ENCODE peak calls at places on chromosomes 7 and 10, in six cellular contexts. One of them, this sample, is unnamed. For H3K4me1 and H3K36me3, the result is how much of the 10 kb centered on the place peaks cover.

GRCh38 chr10:82399850-82400249 is 524.9 kb downstream of the NRG3 start:
- DNase-seq in heart left ventricle: no peak
- DNase-seq in neuronal stem cell: no peak
- DNase-seq in GM23248: no peak
- DNase-seq in ovary: no peak
- DNase-seq in lower lobe of right lung: no peak
- DNase-seq in this sample: no peak

GRCh38 chr7:128931186-128931798 is 6.4 kb upstream of the IRF5 start:
- DNase-seq in heart left ventricle: no peak
- DNase-seq in neuronal stem cell: no peak
- DNase-seq in GM23248: no peak
- DNase-seq in ovary: no peak
- DNase-seq in lower lobe of right lung: no peak
- DNase-seq in this sample: no peak

GRCh38 chr10:12729885-12730284 is 271.6 kb downstream of the CCDC3 start:
- DNase-seq in heart left ventricle: no peak
- DNase-seq in neuronal stem cell: no peak
- DNase-seq in GM23248: no peak
- DNase-seq in ovary: no peak
- DNase-seq in lower lobe of right lung: no peak
- DNase-seq in this sample: no peak

GRCh38 chr7:43650457-43651052 is 67.6 kb downstream of the STK17A start:
- DNase-seq in heart left ventricle: no peak
- DNase-seq in neuronal stem cell: no peak
- DNase-seq in GM23248: peak
- DNase-seq in ovary: no peak
- DNase-seq in lower lobe of right lung: no peak
- DNase-seq in this sample: no peak

GRCh38 chr10:60389413-60390009 is at the start of gene ANK3:
- DNase-seq in heart left ventricle: no peak
- DNase-seq in neuronal stem cell: no peak
- DNase-seq in GM23248: no peak
- DNase-seq in ovary: no peak
- DNase-seq in lower lobe of right lung: no peak
- DNase-seq in this sample: no peak

GRCh38 chr7:87474533-87475358 is 734 bp downstream of the ABCB4 start:
- DNase-seq in heart left ventricle: peak
- DNase-seq in neuronal stem cell: no peak
- DNase-seq in GM23248: peak
- DNase-seq in ovary: no peak
- DNase-seq in lower lobe of right lung: no peak
- DNase-seq in this sample: peak

GRCh38 chr10:30529373-30529998 is 95.5 kb downstream of the MAP3K8 start:
- DNase-seq in heart left ventricle: peak
- DNase-seq in neuronal stem cell: no peak
- DNase-seq in GM23248: no peak
- DNase-seq in ovary: peak
- DNase-seq in lower lobe of right lung: peak
- DNase-seq in this sample: peak

GRCh38 chr7:22194633-22195273 is 162.2 kb downstream of the RAPGEF5 start:
- DNase-seq in heart left ventricle: no peak
- DNase-seq in neuronal stem cell: no peak
- DNase-seq in GM23248: no peak
- DNase-seq in ovary: no peak
- DNase-seq in lower lobe of right lung: no peak
- DNase-seq in this sample: no peak

GRCh38 chr10:47175181-47176080 is 124.6 kb upstream of the GDF10 start:
- DNase-seq in heart left ventricle: no peak
- DNase-seq in neuronal stem cell: peak
- DNase-seq in GM23248: no peak
- DNase-seq in ovary: no peak
- DNase-seq in lower lobe of right lung: no peak
- DNase-seq in this sample: no peak

GRCh38 chr7:12235970-12236369 is 24.9 kb downstream of the TMEM106B start:
- DNase-seq in heart left ventricle: no peak
- DNase-seq in neuronal stem cell: no peak
- DNase-seq in GM23248: no peak
- DNase-seq in ovary: no peak
- DNase-seq in lower lobe of right lung: no peak
- DNase-seq in this sample: no peak

GRCh38 chr10:54940418-54940817 is 139.4 kb upstream of the PCDH15 start:
- DNase-seq in heart left ventricle: no peak
- DNase-seq in neuronal stem cell: no peak
- DNase-seq in GM23248: no peak
- DNase-seq in ovary: no peak
- DNase-seq in lower lobe of right lung: no peak
- DNase-seq in this sample: no peak

GRCh38 chr10:44415121-44415520 is 30.2 kb upstream of the CXCL12 start:
- DNase-seq in heart left ventricle: no peak
- DNase-seq in neuronal stem cell: no peak
- DNase-seq in GM23248: no peak
- DNase-seq in ovary: no peak
- DNase-seq in lower lobe of right lung: no peak
- DNase-seq in this sample: no peak

GRCh38 chr7:25348066-25348595 is 119.8 kb upstream of the NPVF start:
- DNase-seq in heart left ventricle: no peak
- DNase-seq in neuronal stem cell: no peak
- DNase-seq in GM23248: no peak
- DNase-seq in ovary: no peak
- DNase-seq in lower lobe of right lung: no peak
- DNase-seq in this sample: no peak

GRCh38 chr10:320787-321186 is 185.5 kb downstream of the ZMYND11 start:
- DNase-seq in heart left ventricle: no peak
- DNase-seq in neuronal stem cell: no peak
- DNase-seq in GM23248: no peak
- DNase-seq in ovary: no peak
- DNase-seq in lower lobe of right lung: no peak
- DNase-seq in this sample: no peak

GRCh38 chr10:131982185-131982756 is 548 bp upstream of the BNIP3 start:
- DNase-seq in heart left ventricle: no peak
- DNase-seq in neuronal stem cell: no peak
- DNase-seq in GM23248: peak
- DNase-seq in ovary: no peak
- DNase-seq in lower lobe of right lung: no peak
- DNase-seq in this sample: no peak

GRCh38 chr10:44972874-44973306 is 5.7 kb downstream of the DEPP1 start:
- DNase-seq in heart left ventricle: peak
- DNase-seq in neuronal stem cell: no peak
- DNase-seq in GM23248: no peak
- DNase-seq in ovary: no peak
- DNase-seq in lower lobe of right lung: no peak
- DNase-seq in this sample: no peak

GRCh38 chr10:124125305-124126116 is 32.1 kb upstream of the CHST15 start:
- DNase-seq in heart left ventricle: no peak
- DNase-seq in neuronal stem cell: no peak
- DNase-seq in GM23248: peak
- DNase-seq in ovary: no peak
- DNase-seq in lower lobe of right lung: no peak
- DNase-seq in this sample: peak

GRCh38 chr7:135672560-135673359 is 10.4 kb downstream of the STMP1 start:
- DNase-seq in heart left ventricle: no peak
- DNase-seq in neuronal stem cell: peak
- DNase-seq in GM23248: peak
- DNase-seq in ovary: no peak
- DNase-seq in lower lobe of right lung: no peak
- DNase-seq in this sample: peak

GRCh38 chr10:118151461-118151860 is 104.7 kb upstream of the RAB11FIP2 start:
- DNase-seq in heart left ventricle: no peak
- DNase-seq in neuronal stem cell: no peak
- DNase-seq in GM23248: no peak
- DNase-seq in ovary: no peak
- DNase-seq in lower lobe of right lung: no peak
- DNase-seq in this sample: peak

GRCh38 chr10:118216071-118216470 is 126.1 kb downstream of the FAM204A start:
- DNase-seq in heart left ventricle: no peak
- DNase-seq in neuronal stem cell: no peak
- DNase-seq in GM23248: no peak
- DNase-seq in ovary: no peak
- DNase-seq in lower lobe of right lung: no peak
- DNase-seq in this sample: no peak

GRCh38 chr7:141295367-141295895 is 221.6 kb downstream of the TMEM178B start:
- DNase-seq in heart left ventricle: no peak
- DNase-seq in neuronal stem cell: no peak
- DNase-seq in GM23248: no peak
- DNase-seq in ovary: no peak
- DNase-seq in lower lobe of right lung: no peak
- DNase-seq in this sample: no peak

GRCh38 chr10:127996586-127996985 is 89.7 kb downstream of the PTPRE start:
- DNase-seq in heart left ventricle: peak
- DNase-seq in neuronal stem cell: no peak
- DNase-seq in GM23248: peak
- DNase-seq in ovary: no peak
- DNase-seq in lower lobe of right lung: peak
- DNase-seq in this sample: no peak

GRCh38 chr7:39259391-39260003 is 281.8 kb downstream of the POU6F2 start:
- DNase-seq in heart left ventricle: no peak
- DNase-seq in neuronal stem cell: no peak
- DNase-seq in GM23248: no peak
- DNase-seq in ovary: no peak
- DNase-seq in lower lobe of right lung: no peak
- DNase-seq in this sample: no peak

DNA sequence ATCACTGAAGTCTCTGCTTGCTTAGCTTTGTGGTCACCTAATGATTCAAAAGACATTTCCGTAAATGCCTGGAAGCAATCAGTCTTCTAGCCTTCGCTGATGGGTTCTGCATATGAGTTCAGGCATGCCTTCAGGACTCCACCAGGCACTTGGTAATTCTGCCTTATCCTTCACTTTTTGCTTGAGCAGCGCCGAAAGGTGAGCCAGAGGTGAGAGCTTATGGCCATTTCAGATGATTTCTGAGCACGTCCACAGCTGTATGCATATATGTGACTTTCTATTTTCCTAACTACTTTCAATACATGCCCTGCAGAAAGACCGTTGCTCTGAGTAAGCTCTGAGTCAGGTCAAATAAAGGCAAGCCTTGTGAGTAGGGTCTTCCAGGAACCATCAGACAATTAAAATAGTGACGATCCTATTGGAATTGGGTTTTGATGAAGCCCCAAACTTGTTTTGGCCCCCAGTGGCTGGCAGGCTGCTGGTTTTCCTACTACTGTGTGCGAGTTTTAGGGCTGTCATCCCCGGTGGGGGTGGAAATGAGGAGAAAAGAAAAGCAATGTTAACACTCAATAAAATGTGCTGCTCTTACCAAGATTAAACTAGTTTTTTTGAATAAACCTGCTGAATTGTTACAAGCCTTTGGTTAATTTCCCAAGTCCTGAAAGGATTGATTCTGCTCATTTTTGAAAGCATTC is 154.4 kb upstream of the AKR1E2 start:
- DNase-seq in heart left ventricle: no peak
- DNase-seq in neuronal stem cell: no peak
- DNase-seq in GM23248: peak
- DNase-seq in ovary: no peak
- DNase-seq in lower lobe of right lung: no peak
- DNase-seq in this sample: no peak
- H3K4me3 ChIP-seq in heart left ventricle: no peak
- H3K4me3 ChIP-seq in neuronal stem cell: no peak
- H3K4me3 ChIP-seq in GM23248: peak
- H3K4me3 ChIP-seq in ovary: no peak
- H3K4me3 ChIP-seq in lower lobe of right lung: no peak
- H3K4me3 ChIP-seq in this sample: no peak

GRCh38 chr10:35390843-35391152 is 54.5 kb downstream of the CCNY start:
- DNase-seq in heart left ventricle: no peak
- DNase-seq in neuronal stem cell: no peak
- DNase-seq in GM23248: no peak
- DNase-seq in ovary: no peak
- DNase-seq in lower lobe of right lung: no peak
- DNase-seq in this sample: no peak
- H3K4me1 ChIP-seq in heart left ventricle: under half
- H3K4me1 ChIP-seq in neuronal stem cell: under half
- H3K4me1 ChIP-seq in GM23248: under half
- H3K4me1 ChIP-seq in ovary: under half
- H3K4me1 ChIP-seq in lower lobe of right lung: under half
- H3K4me1 ChIP-seq in this sample: under half

GRCh38 chr7:40646717-40647116 is 511.9 kb downstream of the SUGCT start:
- DNase-seq in heart left ventricle: no peak
- DNase-seq in neuronal stem cell: no peak
- DNase-seq in GM23248: no peak
- DNase-seq in ovary: no peak
- DNase-seq in lower lobe of right lung: no peak
- DNase-seq in this sample: no peak
- H3K36me3 ChIP-seq in heart left ventricle: under half
- H3K36me3 ChIP-seq in neuronal stem cell: under half
- H3K36me3 ChIP-seq in GM23248: under half
- H3K36me3 ChIP-seq in ovary: under half
- H3K36me3 ChIP-seq in lower lobe of right lung: under half
- H3K36me3 ChIP-seq in this sample: under half

GRCh38 chr10:86389441-86390193 is 23.0 kb upstream of the GRID1 start:
- DNase-seq in heart left ventricle: no peak
- DNase-seq in neuronal stem cell: no peak
- DNase-seq in GM23248: peak
- DNase-seq in ovary: no peak
- DNase-seq in lower lobe of right lung: no peak
- DNase-seq in this sample: peak
- H3K4me3 ChIP-seq in heart left ventricle: no peak
- H3K4me3 ChIP-seq in neuronal stem cell: no peak
- H3K4me3 ChIP-seq in GM23248: peak
- H3K4me3 ChIP-seq in ovary: peak
- H3K4me3 ChIP-seq in lower lobe of right lung: peak
- H3K4me3 ChIP-seq in this sample: peak

GRCh38 chr10:51235865-51236264 is 161.6 kb downstream of the PRKG1 start:
- DNase-seq in heart left ventricle: no peak
- DNase-seq in neuronal stem cell: no peak
- DNase-seq in GM23248: no peak
- DNase-seq in ovary: no peak
- DNase-seq in lower lobe of right lung: no peak
- DNase-seq in this sample: no peak
- H3K4me1 ChIP-seq in heart left ventricle: under half
- H3K4me1 ChIP-seq in neuronal stem cell: under half
- H3K4me1 ChIP-seq in GM23248: under half
- H3K4me1 ChIP-seq in ovary: under half
- H3K4me1 ChIP-seq in lower lobe of right lung: under half
- H3K4me1 ChIP-seq in this sample: under half

GRCh38 chr7:107968449-107968848 is 34.5 kb downstream of the LAMB1 start:
- DNase-seq in heart left ventricle: no peak
- DNase-seq in neuronal stem cell: no peak
- DNase-seq in GM23248: no peak
- DNase-seq in ovary: no peak
- DNase-seq in lower lobe of right lung: no peak
- DNase-seq in this sample: no peak
- H3K36me3 ChIP-seq in heart left ventricle: under half
- H3K36me3 ChIP-seq in neuronal stem cell: under half
- H3K36me3 ChIP-seq in GM23248: under half
- H3K36me3 ChIP-seq in ovary: under half
- H3K36me3 ChIP-seq in lower lobe of right lung: under half
- H3K36me3 ChIP-seq in this sample: under half